ENCODE peak calls at places on chromosomes 3 and 15, in five cellular contexts. One of them, this sample, is unnamed.

GRCh38 chr15:100114526-100114925 is 227.2 kb downstream of the ADAMTS17 start:
- DNase-seq in NCI-H460: no peak
- DNase-seq in MV-4-11: no peak
- DNase-seq in NCI-H1694: no peak
- DNase-seq in amniotic stem cell: no peak
- DNase-seq in this sample: no peak

GRCh38 chr15:28953573-28954195 is 67.9 kb downstream of the APBA2 start:
- DNase-seq in NCI-H1694: no peak
- DNase-seq in MV-4-11: no peak
- DNase-seq in amniotic stem cell: no peak
- DNase-seq in NCI-H460: no peak
- DNase-seq in this sample: no peak

GRCh38 chr3:131526801-131527347 is 24.1 kb upstream of the MRPL3 start:
- DNase-seq in NCI-H460: peak; percentile 66
- DNase-seq in MV-4-11: no peak
- DNase-seq in NCI-H1694: peak; percentile 39
- DNase-seq in amniotic stem cell: no peak
- DNase-seq in this sample: peak; percentile 4

GRCh38 chr3:177358968-177359600 is 161.8 kb upstream of the TBL1XR1 start:
- DNase-seq in MV-4-11: peak; percentile 38
- DNase-seq in amniotic stem cell: no peak
- DNase-seq in NCI-H1694: peak; percentile 43
- DNase-seq in NCI-H460: peak; percentile 84
- DNase-seq in this sample: no peak

GRCh38 chr15:24848050-24848449 is 106.7 kb upstream of the SNRPN start:
- DNase-seq in NCI-H1694: no peak
- DNase-seq in NCI-H460: no peak
- DNase-seq in amniotic stem cell: no peak
- DNase-seq in MV-4-11: no peak
- DNase-seq in this sample: no peak

GRCh38 chr3:39346785-39347585 is 17.5 kb downstream of the CCR8 start:
- DNase-seq in MV-4-11: no peak
- DNase-seq in NCI-H460: no peak
- DNase-seq in amniotic stem cell: no peak
- DNase-seq in NCI-H1694: no peak
- DNase-seq in this sample: no peak

GRCh38 chr15:100601158-100601557 is 826 bp downstream of the LINS1 start:
- DNase-seq in MV-4-11: peak; percentile 18
- DNase-seq in NCI-H1694: no peak
- DNase-seq in NCI-H460: no peak
- DNase-seq in amniotic stem cell: no peak
- DNase-seq in this sample: no peak

GRCh38 chr3:126782554-126782953 is 78.5 kb downstream of the CHCHD6 start:
- DNase-seq in NCI-H1694: no peak
- DNase-seq in NCI-H460: peak; percentile 60
- DNase-seq in amniotic stem cell: peak; percentile 83
- DNase-seq in MV-4-11: no peak
- DNase-seq in this sample: peak; percentile 72

GRCh38 chr15:47685141-47685870 is 32.0 kb upstream of the SEMA6D start:
- DNase-seq in NCI-H460: no peak
- DNase-seq in NCI-H1694: no peak
- DNase-seq in amniotic stem cell: peak; percentile 37
- DNase-seq in MV-4-11: no peak
- DNase-seq in this sample: no peak

GRCh38 chr3:58591496-58592133 is 14.4 kb upstream of the FAM107A start:
- DNase-seq in MV-4-11: no peak
- DNase-seq in NCI-H460: peak; percentile 21
- DNase-seq in amniotic stem cell: no peak
- DNase-seq in NCI-H1694: no peak
- DNase-seq in this sample: no peak

GRCh38 chr3:68996356-68996995 is 17.0 kb downstream of the EOGT start:
- DNase-seq in MV-4-11: no peak
- DNase-seq in NCI-H1694: peak; percentile 2
- DNase-seq in NCI-H460: no peak
- DNase-seq in amniotic stem cell: no peak
- DNase-seq in this sample: no peak

GRCh38 chr3:164208846-164209245 is 869.5 kb downstream of the SI start:
- DNase-seq in NCI-H460: no peak
- DNase-seq in MV-4-11: no peak
- DNase-seq in NCI-H1694: no peak
- DNase-seq in amniotic stem cell: no peak
- DNase-seq in this sample: no peak

GRCh38 chr15:39468828-39469227 is 112.1 kb upstream of the THBS1 start:
- DNase-seq in NCI-H460: no peak
- DNase-seq in MV-4-11: peak; percentile 80
- DNase-seq in amniotic stem cell: no peak
- DNase-seq in NCI-H1694: no peak
- DNase-seq in this sample: no peak

This sample was measured in AG09319.